ENCODE peak calls at places on chromosome 19, in ten cellular contexts. U, K, P, F, E, R, V, B, O and C are unnamed samples.
A peak's percentile ranks its signal among the peaks of the same experiment; 100 is the strongest.

GRCh38 chr19:17829855-17830566 is 8.7 kb upstream of the INSL3 start:
- DNase-seq in U (peak; percentile 48), K (peak; percentile 89), P (no peak), F (no peak), E (no peak), R (no peak), V (no peak), B (peak; percentile 5), O (peak; percentile 8), C (no peak)

GRCh38 chr19:57559404-57560025 is at the start of gene ZNF550:
- DNase-seq in U (peak; percentile 95), K (peak; percentile 88), P (peak; percentile 76), F (peak; percentile 91), E (peak; percentile 87), R (peak; percentile 92), V (peak; percentile 70), B (peak; percentile 86), O (peak; percentile 83), C (peak; percentile 78)

GRCh38 chr19:35421362-35421761 is 26.7 kb upstream of the FFAR2 start:
- DNase-seq in U (no peak), K (no peak), P (no peak), F (no peak), E (no peak), R (no peak), V (no peak), B (no peak), O (no peak), C (no peak)

GRCh38 chr19:42553292-42554045 is 25.2 kb upstream of the CEACAM1 start:
- DNase-seq in U (peak; percentile 84), K (no peak), P (no peak), F (no peak), E (no peak), R (peak; percentile 30), V (no peak), B (peak; percentile 76), O (peak; percentile 67), C (no peak)

GRCh38 chr19:4721196-4721595 is 2.4 kb downstream of the DPP9 start:
- DNase-seq in U (no peak), K (no peak), P (no peak), F (no peak), E (no peak), R (no peak), V (no peak), B (no peak), O (no peak), C (no peak)

GRCh38 chr19:1650627-1651009 is 1.8 kb downstream of the TCF3 start:
- DNase-seq in U (no peak), K (peak; percentile 66), P (no peak), F (peak; percentile 17), E (no peak), R (no peak), V (no peak), B (peak; percentile 11), O (peak; percentile 7), C (peak; percentile 54)

GRCh38 chr19:18294467-18294864 is 13.0 kb upstream of the JUND start:
- DNase-seq in U (no peak), K (peak; percentile 50), P (peak; percentile 82), F (no peak), E (no peak), R (no peak), V (no peak), B (no peak), O (no peak), C (no peak)

GRCh38 chr19:13132471-13133166 is 14.6 kb downstream of the NACC1 start:
- DNase-seq in U (peak; percentile 85), K (no peak), P (peak; percentile 28), F (no peak), E (no peak), R (no peak), V (no peak), B (peak; percentile 69), O (peak; percentile 79), C (no peak)

GRCh38 chr19:8481191-8481590 is 21.2 kb downstream of the PRAM1 start:
- DNase-seq in U (no peak), K (no peak), P (no peak), F (no peak), E (no peak), R (no peak), V (no peak), B (no peak), O (no peak), C (no peak)